ENCODE peak calls at places on chromosomes 13 and 19, in six cellular contexts. O is WTC11, G is ascending aorta, S is astrocyte, A is A673, T is RWPE1. W is an unnamed sample.

GRCh38 chr19:53192771-53193533 is at the start of gene ZNF665:
- DNase-seq in O (peak; percentile 87), G (peak; percentile 67), S (peak; percentile 75), A (peak; percentile 80), T (peak; percentile 46), W (peak; percentile 54)

GRCh38 chr19:10854350-10855089 is 6.3 kb downstream of the C19orf38 start:
- DNase-seq in O (no peak), G (no peak), S (no peak), A (no peak), T (no peak), W (no peak)

GRCh38 chr19:15378529-15379082 is 981 bp downstream of the AKAP8 start:
- DNase-seq in O (no peak), G (no peak), S (peak; percentile 16), A (peak; percentile 59), T (peak; percentile 55), W (no peak)

GRCh38 chr19:58020129-58020528 is 13.7 kb upstream of the ZSCAN1 start:
- DNase-seq in O (no peak), G (no peak), S (no peak), A (no peak), T (no peak), W (no peak)

GRCh38 chr19:18788782-18789421 is 2.2 kb downstream of the COMP start:
- DNase-seq in O (peak; percentile 40), G (no peak), S (no peak), A (no peak), T (no peak), W (no peak)

GRCh38 chr19:4657262-4657661 is 12.9 kb downstream of the MYDGF start:
- DNase-seq in O (no peak), G (no peak), S (no peak), A (no peak), T (no peak), W (no peak)

GRCh38 chr13:70390968-70391367 is 282.7 kb upstream of the KLHL1 start:
- DNase-seq in O (no peak), G (no peak), S (no peak), A (no peak), T (no peak), W (no peak)

GRCh38 chr13:87322386-87322785 is 348.8 kb upstream of the SLITRK5 start:
- DNase-seq in O (no peak), G (no peak), S (no peak), A (no peak), T (no peak), W (no peak)

GRCh38 chr13:60139272-60139671 is 24.5 kb downstream of the DIAPH3 start:
- DNase-seq in O (no peak), G (no peak), S (peak; percentile 59), A (no peak), T (no peak), W (no peak)

GRCh38 chr19:51702103-51702753 is 9.1 kb downstream of the SPACA6 start:
- DNase-seq in O (peak; percentile 96), G (no peak), S (no peak), A (peak; percentile 41), T (peak; percentile 87), W (no peak)

GRCh38 chr13:75569576-75569975 is 20.0 kb downstream of the UCHL3 start:
- DNase-seq in O (no peak), G (no peak), S (peak; percentile 4), A (no peak), T (no peak), W (no peak)

GRCh38 chr19:38389101-38389925 is 816 bp downstream of the SPRED3 start:
- DNase-seq in O (peak; percentile 59), G (no peak), S (peak; percentile 74), A (peak; percentile 76), T (peak; percentile 91), W (no peak)

GRCh38 chr19:6772028-6772865 is at the start of gene VAV1:
- DNase-seq in O (peak; percentile 30), G (peak; percentile 21), S (no peak), A (peak; percentile 78), T (no peak), W (no peak)

GRCh38 chr19:17125728-17126677 is 50.4 kb downstream of the MYO9B start:
- DNase-seq in O (no peak), G (no peak), S (no peak), A (no peak), T (no peak), W (no peak)

DNA sequence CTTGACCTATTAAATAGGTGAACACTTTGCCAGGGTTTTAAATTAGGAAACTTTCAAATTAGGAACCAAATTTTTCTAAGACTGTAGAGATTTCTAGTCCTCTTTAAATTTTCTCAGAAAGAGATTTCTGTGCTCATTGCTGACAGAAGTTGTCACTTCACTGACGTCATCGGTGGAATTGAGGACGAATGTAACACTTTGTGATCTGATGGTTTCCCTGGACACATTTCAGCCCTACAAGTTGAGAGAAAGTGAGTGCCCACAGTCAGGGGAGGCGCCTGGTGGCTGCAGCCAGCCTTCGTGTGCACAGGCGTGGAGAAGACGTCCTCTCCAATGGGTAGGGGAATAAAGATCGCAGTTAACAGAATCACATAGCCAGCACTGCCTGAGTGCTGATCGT is 396.5 kb upstream of the TSHZ3 start:
- DNase-seq in O (no peak), G (no peak), S (no peak), A (no peak), T (no peak), W (no peak)
- TF ChIP-seq CTCF in O (no peak), G (no peak), S (no peak), A (no peak), T (no peak), W (no peak)

DNA sequence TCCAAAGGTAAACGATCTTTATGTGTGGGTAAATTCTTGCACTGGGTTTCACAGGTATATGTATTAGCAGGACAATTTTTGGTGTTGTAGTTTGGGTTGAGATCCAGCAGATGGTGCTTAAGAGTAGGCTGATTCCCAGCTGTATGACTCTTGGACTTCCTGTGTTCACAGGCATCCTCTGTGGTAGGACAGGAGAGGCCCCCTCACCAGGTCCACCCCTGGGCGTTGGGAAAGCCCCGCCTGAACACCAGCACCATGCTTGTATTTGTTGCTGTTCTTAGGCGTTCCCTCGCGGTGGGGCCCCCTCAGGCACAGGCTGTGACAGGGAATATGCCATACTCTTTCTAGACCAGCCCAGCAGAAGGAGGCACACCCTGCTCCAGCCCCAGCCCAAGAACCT is 49.5 kb upstream of the PCDH17 start:
- DNase-seq in O (peak; percentile 26), G (no peak), S (no peak), A (peak; percentile 14), T (no peak), W (no peak)
- TF ChIP-seq CTCF in O (peak; percentile 10), G (no peak), S (no peak), A (peak; percentile 34), T (no peak), W (no peak)

DNA sequence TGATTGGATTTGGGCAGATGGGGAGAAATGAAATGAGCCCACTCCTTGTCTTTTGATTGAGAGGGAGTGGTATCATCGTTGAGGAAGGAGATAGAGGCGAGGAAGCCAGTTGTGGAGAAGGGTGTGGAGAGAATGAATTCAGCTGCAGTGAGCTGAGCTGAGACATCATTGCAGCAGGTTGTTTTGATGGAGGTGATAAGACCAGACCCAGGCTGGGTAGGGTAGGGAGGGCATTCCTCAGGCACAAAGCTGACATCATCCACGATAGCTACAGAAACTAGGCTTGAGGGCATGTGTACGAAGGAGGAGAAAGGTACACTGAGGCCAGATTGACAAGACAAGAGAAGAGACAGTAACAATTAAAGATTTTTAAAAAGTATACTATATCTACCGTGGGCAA is 1500.9 kb upstream of the SLC10A2 start:
- DNase-seq in O (no peak), G (no peak), S (no peak), A (no peak), T (no peak), W (no peak)
- TF ChIP-seq CTCF in O (no peak), G (no peak), S (no peak), A (no peak), T (no peak), W (no peak)

DNA sequence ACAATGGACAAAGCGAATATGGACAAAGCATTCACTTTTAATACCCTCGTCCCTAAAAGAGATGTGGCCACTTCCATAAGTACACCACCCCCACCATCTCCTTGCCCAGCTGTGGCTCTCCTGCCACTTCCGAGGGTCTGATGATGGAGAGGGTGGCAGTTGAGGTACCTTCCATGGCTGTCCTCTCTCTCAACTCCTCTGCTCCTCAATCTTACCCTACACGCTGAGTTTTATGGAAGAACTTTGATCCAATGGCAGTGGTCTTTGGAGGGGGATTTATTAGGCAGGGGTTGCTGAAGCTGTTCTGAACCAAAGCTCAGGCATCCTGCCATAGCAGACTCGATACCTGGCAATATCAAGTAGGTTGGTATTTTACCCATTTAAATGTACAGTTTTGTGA is 413.0 kb downstream of the TSHZ3 start:
- DNase-seq in O (no peak), G (no peak), S (no peak), A (no peak), T (no peak), W (no peak)
- TF ChIP-seq CTCF in O (no peak), G (no peak), S (no peak), A (no peak), T (no peak), W (no peak)

GRCh38 chr19:13430790-13431582 is 75.3 kb downstream of the CACNA1A start:
- DNase-seq in O (peak; percentile 82), G (no peak), S (peak; percentile 7), A (peak; percentile 62), T (peak; percentile 67), W (peak; percentile 11)
- TF ChIP-seq CTCF in O (peak; percentile 67), G (peak; percentile 51), S (peak; percentile 54), A (peak; percentile 72), T (peak; percentile 83), W (peak; percentile 88)

DNA sequence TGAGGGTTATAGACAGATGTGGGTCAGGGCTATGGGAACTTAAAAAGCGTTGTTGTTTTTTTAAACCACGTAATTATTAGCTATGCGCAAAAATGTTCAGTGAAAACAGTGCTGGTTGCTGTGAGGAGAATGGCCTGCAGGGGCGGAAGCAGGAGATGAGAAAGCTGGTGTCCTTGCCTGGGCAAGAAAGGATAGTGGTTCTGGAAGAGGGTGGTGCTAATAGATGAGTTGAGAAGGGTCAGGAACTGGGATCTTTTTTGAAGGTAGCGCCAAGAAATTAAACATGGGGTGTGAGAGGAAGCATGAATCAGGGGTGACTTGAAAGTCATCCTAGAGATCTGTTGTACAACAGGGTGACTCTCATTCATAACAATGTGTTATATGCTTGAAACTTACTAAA is 4.8 kb upstream of the SMG9 start:
- DNase-seq in O (no peak), G (no peak), S (peak; percentile 65), A (peak; percentile 29), T (peak; percentile 86), W (no peak)
- TF ChIP-seq CTCF in O (no peak), G (no peak), S (peak; percentile 62), A (peak; percentile 27), T (peak; percentile 62), W (peak; percentile 66)

DNA sequence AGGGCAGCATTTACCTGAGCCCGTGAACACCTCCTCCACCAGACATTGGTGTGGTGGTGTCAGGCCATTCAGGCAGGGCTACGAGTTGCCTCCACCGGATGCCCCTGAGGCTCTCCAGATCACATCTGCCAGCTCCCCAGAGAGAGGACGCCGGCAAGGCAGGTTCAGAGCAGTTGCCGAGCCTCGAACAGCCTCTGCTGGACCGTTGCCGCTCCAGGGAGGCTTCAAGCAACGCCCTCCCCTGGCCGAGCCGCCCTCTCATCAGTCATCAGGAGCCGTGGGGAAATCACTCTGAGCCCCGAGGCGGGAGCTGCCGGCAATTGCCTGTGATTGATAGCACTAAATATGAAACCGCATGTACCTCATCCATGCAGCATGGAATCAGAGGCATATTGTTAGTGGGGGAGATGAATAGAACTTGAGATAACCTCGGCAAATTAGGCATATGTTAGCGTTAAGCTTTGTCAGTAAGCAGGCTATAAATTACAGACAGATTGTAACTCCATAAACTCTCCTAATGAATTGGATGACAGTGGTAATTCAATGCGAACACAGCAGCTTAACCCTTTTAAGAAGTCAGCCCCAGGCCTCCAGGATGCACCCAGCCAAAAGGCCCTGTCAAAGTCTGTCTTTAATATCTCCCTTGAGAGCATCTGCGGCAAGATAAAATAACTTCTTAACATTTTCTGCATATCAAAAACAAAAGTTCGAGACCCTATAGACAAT is 29.8 kb upstream of the SPACA7 start:
- DNase-seq in O (peak; percentile 58), G (no peak), S (no peak), A (peak; percentile 79), T (no peak), W (no peak)
- TF ChIP-seq CTCF in O (no peak), G (no peak), S (no peak), A (peak; percentile 30), T (no peak), W (no peak)

GRCh38 chr19:12885749-12886706 is 973 bp downstream of the KLF1 start:
- DNase-seq in O (peak; percentile 56), G (no peak), S (no peak), A (no peak), T (no peak), W (no peak)
- TF ChIP-seq CTCF in O (peak; percentile 6), G (no peak), S (no peak), A (no peak), T (no peak), W (no peak)